ENCODE peak calls at places on chromosomes 6 and 20, in five cellular contexts. Z is K562, F is endodermal cell, N is Panc1, T is hepatocyte. K is an unnamed sample.

GRCh38 chr6:1315560-1316386 is 3.9 kb downstream of the FOXQ1 start:
- DNase-seq in Z (no peak), F (peak; percentile 62), N (no peak), T (no peak), K (no peak)

GRCh38 chr20:49693435-49694171 is 20.1 kb downstream of the B4GALT5 start:
- DNase-seq in Z (no peak), F (no peak), N (no peak), T (no peak), K (no peak)

GRCh38 chr20:34045930-34046329 is 52.2 kb downstream of the RALY start:
- DNase-seq in Z (no peak), F (peak; percentile 74), N (no peak), T (peak; percentile 20), K (no peak)

GRCh38 chr6:112773217-112773616 is 426.1 kb downstream of the RFPL4B start:
- DNase-seq in Z (no peak), F (no peak), N (no peak), T (no peak), K (no peak)

GRCh38 chr6:143513410-143513809 is 1.9 kb upstream of the FUCA2 start:
- DNase-seq in Z (peak; percentile 45), F (peak; percentile 92), N (no peak), T (peak; percentile 26), K (peak; percentile 25)

GRCh38 chr6:110358536-110359148 is 493 bp upstream of the METTL24 start:
- DNase-seq in Z (no peak), F (no peak), N (no peak), T (no peak), K (no peak)

GRCh38 chr6:135883045-135883444 is 31.5 kb downstream of the PDE7B start:
- DNase-seq in Z (no peak), F (no peak), N (no peak), T (no peak), K (no peak)

GRCh38 chr20:19936801-19937583 is 80.2 kb upstream of the NAA20 start:
- DNase-seq in Z (no peak), F (no peak), N (no peak), T (no peak), K (no peak)

GRCh38 chr20:4401601-4402000 is 320.1 kb upstream of the PRND start:
- DNase-seq in Z (no peak), F (no peak), N (no peak), T (no peak), K (no peak)

GRCh38 chr6:101454106-101454676 is 60.7 kb downstream of the GRIK2 start:
- DNase-seq in Z (no peak), F (no peak), N (no peak), T (no peak), K (no peak)

GRCh38 chr20:18456600-18456999 is 10.2 kb downstream of the DZANK1 start:
- DNase-seq in Z (no peak), F (no peak), N (no peak), T (no peak), K (no peak)

GRCh38 chr20:9280654-9281053 is 211.8 kb downstream of the PLCB4 start:
- DNase-seq in Z (no peak), F (no peak), N (no peak), T (no peak), K (no peak)

GRCh38 chr6:139860193-139860592 is 485.7 kb upstream of the CITED2 start:
- DNase-seq in Z (no peak), F (no peak), N (no peak), T (no peak), K (no peak)

GRCh38 chr6:161694995-161695394 is 421.1 kb upstream of the AGPAT4 start:
- DNase-seq in Z (peak; percentile 22), F (peak; percentile 61), N (peak; percentile 4), T (no peak), K (peak; percentile 25)

GRCh38 chr20:16708590-16708989 is 21.2 kb upstream of the SNRPB2 start:
- DNase-seq in Z (no peak), F (no peak), N (no peak), T (no peak), K (no peak)

GRCh38 chr6:83378621-83379388 is 52.0 kb downstream of the ME1 start:
- DNase-seq in Z (no peak), F (no peak), N (no peak), T (no peak), K (no peak)

GRCh38 chr6:40719671-40720374 is 132.7 kb upstream of the LRFN2 start:
- DNase-seq in Z (no peak), F (peak; percentile 76), N (no peak), T (peak; percentile 55), K (peak; percentile 61)

GRCh38 chr6:116439572-116439971 is 21.6 kb upstream of the CALHM6 start:
- DNase-seq in Z (no peak), F (no peak), N (no peak), T (no peak), K (no peak)

GRCh38 chr6:8810325-8810724 is 375.0 kb upstream of the SLC35B3 start:
- DNase-seq in Z (no peak), F (no peak), N (no peak), T (no peak), K (no peak)

GRCh38 chr6:15502451-15503345 is 160.1 kb downstream of the DTNBP1 start:
- DNase-seq in Z (no peak), F (no peak), N (no peak), T (no peak), K (no peak)

GRCh38 chr6:26223677-26224546 is 136.7 kb downstream of the HFE start:
- DNase-seq in Z (no peak), F (peak; percentile 87), N (no peak), T (peak; percentile 93), K (peak; percentile 64)

GRCh38 chr6:81834141-81834621 is 81.7 kb upstream of the TENT5A start:
- DNase-seq in Z (no peak), F (no peak), N (no peak), T (peak; percentile 53), K (no peak)

GRCh38 chr6:168864541-168865495 is 388.8 kb downstream of the THBS2 start:
- DNase-seq in Z (no peak), F (no peak), N (no peak), T (no peak), K (no peak)

GRCh38 chr20:51420111-51420510 is 122.4 kb downstream of the NFATC2 start:
- DNase-seq in Z (no peak), F (no peak), N (no peak), T (no peak), K (no peak)

GRCh38 chr6:133241088-133241900 is at the start of gene EYA4:
- DNase-seq in Z (no peak), F (peak; percentile 75), N (no peak), T (peak; percentile 27), K (peak; percentile 86)

GRCh38 chr6:133896344-133896721 is 7.4 kb downstream of the TCF21 start:
- DNase-seq in Z (no peak), F (no peak), N (no peak), T (peak; percentile 11), K (no peak)

GRCh38 chr6:11434565-11435326 is 102.8 kb upstream of the TMEM170B start:
- DNase-seq in Z (no peak), F (no peak), N (no peak), T (peak; percentile 68), K (no peak)

GRCh38 chr6:14035448-14035847 is 82.1 kb upstream of the CD83 start:
- DNase-seq in Z (no peak), F (peak; percentile 78), N (no peak), T (peak; percentile 17), K (no peak)

GRCh38 chr6:37725967-37726366 is 28.3 kb upstream of the MDGA1 start:
- DNase-seq in Z (no peak), F (no peak), N (no peak), T (no peak), K (no peak)

GRCh38 chr20:8076505-8077498 is 55.3 kb upstream of the PLCB1 start:
- DNase-seq in Z (no peak), F (no peak), N (no peak), T (peak; percentile 17), K (no peak)

GRCh38 chr6:135895231-135895931 is 43.9 kb downstream of the PDE7B start:
- DNase-seq in Z (no peak), F (no peak), N (no peak), T (no peak), K (no peak)

GRCh38 chr20:53606364-53606985 is 12.8 kb upstream of the ZNF217 start:
- DNase-seq in Z (no peak), F (peak; percentile 30), N (no peak), T (no peak), K (no peak)

GRCh38 chr6:159701413-159701999 is 8.5 kb upstream of the SOD2 start:
- DNase-seq in Z (no peak), F (no peak), N (no peak), T (peak; percentile 39), K (no peak)

GRCh38 chr20:474581-474980 is 12.2 kb upstream of the TBC1D20 start:
- DNase-seq in Z (no peak), F (no peak), N (no peak), T (no peak), K (no peak)

GRCh38 chr20:35342154-35342769 is 50.0 kb upstream of the FAM83C start:
- DNase-seq in Z (no peak), F (peak; percentile 74), N (no peak), T (no peak), K (no peak)
- TF ChIP-seq CTCF in Z (peak; percentile 31), F (peak; percentile 76), N (peak; percentile 38), T (no peak), K (peak; percentile 37)

DNA sequence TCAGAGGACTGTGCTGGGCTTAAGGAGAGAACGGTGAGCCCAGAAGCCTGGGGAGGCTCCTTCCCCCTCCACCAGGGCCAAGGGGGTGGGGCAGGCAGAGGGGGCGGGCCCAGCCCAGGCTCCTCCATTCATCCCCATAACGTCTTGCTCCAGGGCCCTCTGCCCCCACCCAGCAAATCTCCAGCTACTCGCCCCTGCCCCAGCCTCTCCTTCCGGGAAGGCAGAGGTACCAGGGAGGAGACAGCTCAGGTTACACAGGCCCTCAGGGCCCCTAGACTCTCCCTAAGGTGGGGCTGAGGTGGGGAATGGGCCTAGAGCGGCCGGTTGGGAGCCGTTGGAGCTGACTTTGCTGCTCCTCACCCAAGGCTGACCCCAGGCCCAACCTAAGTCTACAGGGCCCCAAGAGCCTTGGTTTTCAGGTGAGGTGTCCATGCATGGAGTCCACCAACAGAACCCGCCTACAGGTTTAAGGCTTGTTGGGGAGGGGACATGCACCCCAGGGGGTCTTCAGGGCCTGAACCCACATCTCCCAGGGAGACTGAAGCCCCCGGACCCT is 1.2 kb downstream of the LAMA5 start:
- DNase-seq in Z (peak; percentile 71), F (peak; percentile 84), N (no peak), T (peak; percentile 84), K (peak; percentile 18)
- H3K4me1 ChIP-seq in Z (peaks cover 57% of the 10 kb centered on the region), F (peaks cover 52% of the 10 kb centered on the region), N (peaks cover 74% of the 10 kb centered on the region), T (peaks cover 86% of the 10 kb centered on the region), K (peaks cover 34% of the 10 kb centered on the region)

GRCh38 chr6:164612731-164613130 is 696.7 kb downstream of the C6orf118 start:
- DNase-seq in Z (no peak), F (no peak), N (no peak), T (no peak), K (no peak)
- TF ChIP-seq CTCF in Z (no peak), F (no peak), N (no peak), T (no peak), K (no peak)

GRCh38 chr6:121664199-121664598 is 228.8 kb downstream of the GJA1 start:
- DNase-seq in Z (no peak), F (no peak), N (no peak), T (no peak), K (no peak)

GRCh38 chr6:121663292-121663691 is 227.8 kb downstream of the GJA1 start:
- DNase-seq in Z (no peak), F (no peak), N (no peak), T (no peak), K (no peak)

GRCh38 chr6:121668259-121668658 is 232.8 kb downstream of the GJA1 start:
- DNase-seq in Z (no peak), F (no peak), N (no peak), T (no peak), K (no peak)

GRCh38 chr6:121670511-121670910 is 235.1 kb downstream of the GJA1 start:
- DNase-seq in Z (no peak), F (no peak), N (no peak), T (no peak), K (no peak)

GRCh38 chr6:121666809-121667208 is 231.4 kb downstream of the GJA1 start:
- DNase-seq in Z (no peak), F (no peak), N (peak; percentile 35), T (peak; percentile 62), K (no peak)
- H3K4me1 ChIP-seq in Z (no peaks in the 10 kb centered on the region), F (peaks cover 6% of the 10 kb centered on the region), N (no peaks in the 10 kb centered on the region), T (no peaks in the 10 kb centered on the region), K (no peaks in the 10 kb centered on the region)